ENCODE peak calls at places on chromosomes 4 and X, in five cellular contexts. One of them, this sample, is unnamed.

GRCh38 chr4:172018358-172018757 is 205.2 kb downstream of the GALNTL6 start:
- DNase-seq in sigmoid colon: no peak
- DNase-seq in GM23248: no peak
- DNase-seq in endodermal cell: no peak
- DNase-seq in SW480: no peak
- DNase-seq in this sample: no peak

GRCh38 chr4:176883681-176884418 is 91.1 kb upstream of the VEGFC start:
- DNase-seq in GM23248: peak
- DNase-seq in sigmoid colon: no peak
- DNase-seq in SW480: no peak
- DNase-seq in endodermal cell: no peak
- DNase-seq in this sample: peak

GRCh38 chrX:48617542-48618340 is 20.4 kb downstream of the WDR13 start:
- DNase-seq in SW480: no peak
- DNase-seq in GM23248: peak
- DNase-seq in sigmoid colon: peak
- DNase-seq in endodermal cell: no peak
- DNase-seq in this sample: peak

GRCh38 chr4:143431526-143432257 is 81.8 kb upstream of the SMARCA5 start:
- DNase-seq in SW480: no peak
- DNase-seq in sigmoid colon: no peak
- DNase-seq in endodermal cell: peak
- DNase-seq in GM23248: no peak
- DNase-seq in this sample: no peak

GRCh38 chr4:294732-295131 is 10.5 kb downstream of the ZNF732 start:
- DNase-seq in sigmoid colon: no peak
- DNase-seq in endodermal cell: no peak
- DNase-seq in SW480: no peak
- DNase-seq in GM23248: no peak
- DNase-seq in this sample: no peak

GRCh38 chrX:22999696-23000223 is at the start of gene DDX53:
- DNase-seq in SW480: no peak
- DNase-seq in endodermal cell: no peak
- DNase-seq in sigmoid colon: no peak
- DNase-seq in GM23248: no peak
- DNase-seq in this sample: peak

GRCh38 chrX:63281465-63281864 is 69.7 kb downstream of the SPIN4 start:
- DNase-seq in sigmoid colon: no peak
- DNase-seq in SW480: no peak
- DNase-seq in GM23248: no peak
- DNase-seq in endodermal cell: no peak
- DNase-seq in this sample: no peak

GRCh38 chr4:84639143-84639542 is 56.2 kb downstream of the CDS1 start:
- DNase-seq in SW480: peak
- DNase-seq in GM23248: no peak
- DNase-seq in endodermal cell: no peak
- DNase-seq in sigmoid colon: no peak
- DNase-seq in this sample: no peak

GRCh38 chrX:1452497-1453389 is at the start of gene ASMTL:
- DNase-seq in sigmoid colon: peak
- DNase-seq in GM23248: peak
- DNase-seq in endodermal cell: peak
- DNase-seq in SW480: peak
- DNase-seq in this sample: peak

GRCh38 chr4:31995943-31996901 is 1276.1 kb downstream of the PCDH7 start:
- DNase-seq in SW480: no peak
- DNase-seq in GM23248: no peak
- DNase-seq in endodermal cell: peak
- DNase-seq in sigmoid colon: no peak
- DNase-seq in this sample: no peak

GRCh38 chr4:15031993-15032660 is 29.8 kb downstream of the CPEB2 start:
- DNase-seq in sigmoid colon: no peak
- DNase-seq in GM23248: peak
- DNase-seq in SW480: no peak
- DNase-seq in endodermal cell: no peak
- DNase-seq in this sample: peak

GRCh38 chrX:49037883-49038475 is 5.2 kb downstream of the TFE3 start:
- DNase-seq in GM23248: peak
- DNase-seq in SW480: no peak
- DNase-seq in endodermal cell: no peak
- DNase-seq in sigmoid colon: no peak
- DNase-seq in this sample: peak

GRCh38 chr4:108425988-108426387 is 194.4 kb upstream of the RPL34 start:
- DNase-seq in GM23248: peak
- DNase-seq in endodermal cell: no peak
- DNase-seq in SW480: no peak
- DNase-seq in sigmoid colon: no peak
- DNase-seq in this sample: peak

GRCh38 chrX:78329486-78329885 is 2.1 kb upstream of the CYSLTR1 start:
- DNase-seq in GM23248: no peak
- DNase-seq in SW480: no peak
- DNase-seq in endodermal cell: no peak
- DNase-seq in sigmoid colon: no peak
- DNase-seq in this sample: no peak

GRCh38 chr4:3822230-3822947 is 56.2 kb downstream of the ADRA2C start:
- DNase-seq in SW480: peak
- DNase-seq in sigmoid colon: no peak
- DNase-seq in endodermal cell: no peak
- DNase-seq in GM23248: peak
- DNase-seq in this sample: no peak

GRCh38 chrX:136028383-136028984 is 43.2 kb downstream of the SLC9A6 start:
- DNase-seq in endodermal cell: no peak
- DNase-seq in SW480: peak
- DNase-seq in sigmoid colon: no peak
- DNase-seq in GM23248: peak
- DNase-seq in this sample: peak